ENCODE peak calls at places on chromosomes 12 and 14, in seven cellular contexts. One of them, this sample, is unnamed.

GRCh38 chr14:90641111-90642010 is 174.9 kb downstream of the TTC7B start:
- DNase-seq in activated CD4-positive, alpha-beta T cell treated with anti-CD3 and anti-CD28 coated beads for 24 hours: no peak
- DNase-seq in GF-D8: no peak
- DNase-seq in CD4-positive, alpha-beta T cell: no peak
- DNase-seq in HCT116: no peak
- DNase-seq in SW480: no peak
- DNase-seq in hepatocyte: no peak
- DNase-seq in this sample: no peak

GRCh38 chr12:98325003-98325402 is 190.4 kb upstream of the TMPO start:
- DNase-seq in SW480: no peak
- DNase-seq in hepatocyte: no peak
- DNase-seq in CD4-positive, alpha-beta T cell: no peak
- DNase-seq in GF-D8: no peak
- DNase-seq in HCT116: no peak
- DNase-seq in activated CD4-positive, alpha-beta T cell treated with anti-CD3 and anti-CD28 coated beads for 24 hours: no peak
- DNase-seq in this sample: no peak

GRCh38 chr12:6340745-6341438 is 984 bp downstream of the TNFRSF1A start:
- DNase-seq in activated CD4-positive, alpha-beta T cell treated with anti-CD3 and anti-CD28 coated beads for 24 hours: no peak
- DNase-seq in hepatocyte: no peak
- DNase-seq in SW480: no peak
- DNase-seq in GF-D8: peak; percentile 53
- DNase-seq in CD4-positive, alpha-beta T cell: no peak
- DNase-seq in HCT116: no peak
- DNase-seq in this sample: no peak

GRCh38 chr14:24237463-24237955 is 4.8 kb downstream of the GMPR2 start:
- DNase-seq in GF-D8: no peak
- DNase-seq in activated CD4-positive, alpha-beta T cell treated with anti-CD3 and anti-CD28 coated beads for 24 hours: no peak
- DNase-seq in SW480: no peak
- DNase-seq in HCT116: no peak
- DNase-seq in CD4-positive, alpha-beta T cell: no peak
- DNase-seq in hepatocyte: no peak
- DNase-seq in this sample: no peak

GRCh38 chr12:132597333-132598283 is 12.8 kb downstream of the LRCOL1 start:
- DNase-seq in activated CD4-positive, alpha-beta T cell treated with anti-CD3 and anti-CD28 coated beads for 24 hours: no peak
- DNase-seq in HCT116: peak; percentile 13
- DNase-seq in GF-D8: no peak
- DNase-seq in CD4-positive, alpha-beta T cell: peak; percentile 21
- DNase-seq in hepatocyte: peak; percentile 63
- DNase-seq in SW480: no peak
- DNase-seq in this sample: no peak

GRCh38 chr12:5521456-5522325 is 89.8 kb downstream of the NTF3 start:
- DNase-seq in CD4-positive, alpha-beta T cell: no peak
- DNase-seq in activated CD4-positive, alpha-beta T cell treated with anti-CD3 and anti-CD28 coated beads for 24 hours: no peak
- DNase-seq in hepatocyte: no peak
- DNase-seq in SW480: no peak
- DNase-seq in HCT116: no peak
- DNase-seq in GF-D8: no peak
- DNase-seq in this sample: no peak

GRCh38 chr12:12899530-12900380 is 8.4 kb downstream of the GPRC5A start:
- DNase-seq in HCT116: no peak
- DNase-seq in CD4-positive, alpha-beta T cell: no peak
- DNase-seq in activated CD4-positive, alpha-beta T cell treated with anti-CD3 and anti-CD28 coated beads for 24 hours: peak; percentile 46
- DNase-seq in SW480: peak; percentile 86
- DNase-seq in hepatocyte: peak; percentile 80
- DNase-seq in GF-D8: no peak
- DNase-seq in this sample: no peak

GRCh38 chr14:23672200-23672599 is 36.0 kb downstream of the DHRS2 start:
- DNase-seq in CD4-positive, alpha-beta T cell: no peak
- DNase-seq in HCT116: no peak
- DNase-seq in hepatocyte: no peak
- DNase-seq in activated CD4-positive, alpha-beta T cell treated with anti-CD3 and anti-CD28 coated beads for 24 hours: no peak
- DNase-seq in SW480: no peak
- DNase-seq in GF-D8: no peak
- DNase-seq in this sample: no peak

GRCh38 chr14:74324945-74325361 is 22.2 kb upstream of the ABCD4 start:
- DNase-seq in activated CD4-positive, alpha-beta T cell treated with anti-CD3 and anti-CD28 coated beads for 24 hours: no peak
- DNase-seq in hepatocyte: peak; percentile 56
- DNase-seq in CD4-positive, alpha-beta T cell: no peak
- DNase-seq in GF-D8: no peak
- DNase-seq in SW480: no peak
- DNase-seq in HCT116: no peak
- DNase-seq in this sample: no peak

GRCh38 chr12:25502071-25502555 is 51.0 kb downstream of the LMNTD1 start:
- DNase-seq in hepatocyte: no peak
- DNase-seq in HCT116: no peak
- DNase-seq in SW480: no peak
- DNase-seq in CD4-positive, alpha-beta T cell: no peak
- DNase-seq in GF-D8: no peak
- DNase-seq in activated CD4-positive, alpha-beta T cell treated with anti-CD3 and anti-CD28 coated beads for 24 hours: no peak
- DNase-seq in this sample: no peak

GRCh38 chr14:91171291-91171690 is 57.4 kb downstream of the DGLUCY start:
- DNase-seq in SW480: no peak
- DNase-seq in CD4-positive, alpha-beta T cell: no peak
- DNase-seq in activated CD4-positive, alpha-beta T cell treated with anti-CD3 and anti-CD28 coated beads for 24 hours: no peak
- DNase-seq in hepatocyte: no peak
- DNase-seq in HCT116: no peak
- DNase-seq in GF-D8: no peak
- DNase-seq in this sample: no peak

GRCh38 chr12:108468149-108468968 is 46.7 kb upstream of the FICD start:
- DNase-seq in GF-D8: no peak
- DNase-seq in SW480: peak; percentile 22
- DNase-seq in CD4-positive, alpha-beta T cell: no peak
- DNase-seq in activated CD4-positive, alpha-beta T cell treated with anti-CD3 and anti-CD28 coated beads for 24 hours: peak; percentile 5
- DNase-seq in HCT116: no peak
- DNase-seq in hepatocyte: peak; percentile 75
- DNase-seq in this sample: no peak

GRCh38 chr12:51399893-51400292 is 8.7 kb upstream of the GALNT6 start:
- DNase-seq in HCT116: no peak
- DNase-seq in hepatocyte: peak; percentile 49
- DNase-seq in SW480: peak; percentile 58
- DNase-seq in CD4-positive, alpha-beta T cell: no peak
- DNase-seq in activated CD4-positive, alpha-beta T cell treated with anti-CD3 and anti-CD28 coated beads for 24 hours: no peak
- DNase-seq in GF-D8: no peak
- DNase-seq in this sample: no peak

GRCh38 chr14:106378191-106378590 is 851.8 kb downstream of the TMEM121 start:
- DNase-seq in SW480: no peak
- DNase-seq in activated CD4-positive, alpha-beta T cell treated with anti-CD3 and anti-CD28 coated beads for 24 hours: no peak
- DNase-seq in CD4-positive, alpha-beta T cell: peak; percentile 19
- DNase-seq in GF-D8: no peak
- DNase-seq in hepatocyte: no peak
- DNase-seq in HCT116: no peak
- DNase-seq in this sample: no peak

GRCh38 chr12:4797096-4797495 is 76.9 kb downstream of the GALNT8 start:
- DNase-seq in activated CD4-positive, alpha-beta T cell treated with anti-CD3 and anti-CD28 coated beads for 24 hours: no peak
- DNase-seq in hepatocyte: no peak
- DNase-seq in HCT116: no peak
- DNase-seq in GF-D8: no peak
- DNase-seq in CD4-positive, alpha-beta T cell: no peak
- DNase-seq in SW480: no peak
- DNase-seq in this sample: no peak

GRCh38 chr14:95322646-95323045 is 2.9 kb upstream of the CLMN start:
- DNase-seq in CD4-positive, alpha-beta T cell: no peak
- DNase-seq in GF-D8: no peak
- DNase-seq in HCT116: no peak
- DNase-seq in SW480: no peak
- DNase-seq in hepatocyte: no peak
- DNase-seq in activated CD4-positive, alpha-beta T cell treated with anti-CD3 and anti-CD28 coated beads for 24 hours: no peak
- DNase-seq in this sample: no peak

GRCh38 chr12:30753761-30754382 is 879 bp downstream of the CAPRIN2 start:
- DNase-seq in GF-D8: no peak
- DNase-seq in CD4-positive, alpha-beta T cell: no peak
- DNase-seq in hepatocyte: peak; percentile 17
- DNase-seq in SW480: peak; percentile 41
- DNase-seq in activated CD4-positive, alpha-beta T cell treated with anti-CD3 and anti-CD28 coated beads for 24 hours: no peak
- DNase-seq in HCT116: no peak
- DNase-seq in this sample: no peak

GRCh38 chr12:104740668-104741067 is 217.4 kb downstream of the SLC41A2 start:
- DNase-seq in HCT116: no peak
- DNase-seq in CD4-positive, alpha-beta T cell: no peak
- DNase-seq in GF-D8: no peak
- DNase-seq in activated CD4-positive, alpha-beta T cell treated with anti-CD3 and anti-CD28 coated beads for 24 hours: no peak
- DNase-seq in hepatocyte: no peak
- DNase-seq in SW480: no peak
- DNase-seq in this sample: peak; percentile 48

GRCh38 chr12:80064269-80064668 is 35.1 kb upstream of the OTOGL start:
- DNase-seq in HCT116: no peak
- DNase-seq in activated CD4-positive, alpha-beta T cell treated with anti-CD3 and anti-CD28 coated beads for 24 hours: no peak
- DNase-seq in SW480: no peak
- DNase-seq in GF-D8: no peak
- DNase-seq in hepatocyte: no peak
- DNase-seq in CD4-positive, alpha-beta T cell: no peak
- DNase-seq in this sample: no peak

GRCh38 chr12:26358651-26359050 is 163.3 kb downstream of the SSPN start:
- DNase-seq in hepatocyte: no peak
- DNase-seq in activated CD4-positive, alpha-beta T cell treated with anti-CD3 and anti-CD28 coated beads for 24 hours: no peak
- DNase-seq in GF-D8: no peak
- DNase-seq in CD4-positive, alpha-beta T cell: no peak
- DNase-seq in HCT116: no peak
- DNase-seq in SW480: no peak
- DNase-seq in this sample: no peak

GRCh38 chr14:65552724-65553123 is 140.2 kb downstream of the FUT8 start:
- DNase-seq in SW480: no peak
- DNase-seq in hepatocyte: no peak
- DNase-seq in GF-D8: no peak
- DNase-seq in HCT116: no peak
- DNase-seq in CD4-positive, alpha-beta T cell: no peak
- DNase-seq in activated CD4-positive, alpha-beta T cell treated with anti-CD3 and anti-CD28 coated beads for 24 hours: no peak
- DNase-seq in this sample: no peak

GRCh38 chr12:125186471-125187147 is 121.4 kb downstream of the AACS start:
- DNase-seq in CD4-positive, alpha-beta T cell: no peak
- DNase-seq in HCT116: no peak
- DNase-seq in hepatocyte: no peak
- DNase-seq in GF-D8: no peak
- DNase-seq in SW480: no peak
- DNase-seq in activated CD4-positive, alpha-beta T cell treated with anti-CD3 and anti-CD28 coated beads for 24 hours: no peak
- DNase-seq in this sample: no peak

GRCh38 chr14:61355892-61356325 is 34.5 kb downstream of the PRKCH start:
- DNase-seq in hepatocyte: peak; percentile 51
- DNase-seq in activated CD4-positive, alpha-beta T cell treated with anti-CD3 and anti-CD28 coated beads for 24 hours: no peak
- DNase-seq in CD4-positive, alpha-beta T cell: no peak
- DNase-seq in HCT116: peak; percentile 98
- DNase-seq in SW480: peak; percentile 53
- DNase-seq in GF-D8: no peak
- DNase-seq in this sample: no peak

GRCh38 chr12:6171409-6172015 is 28.7 kb upstream of the CD9 start:
- DNase-seq in HCT116: no peak
- DNase-seq in GF-D8: no peak
- DNase-seq in activated CD4-positive, alpha-beta T cell treated with anti-CD3 and anti-CD28 coated beads for 24 hours: no peak
- DNase-seq in CD4-positive, alpha-beta T cell: no peak
- DNase-seq in SW480: no peak
- DNase-seq in hepatocyte: no peak
- DNase-seq in this sample: no peak

GRCh38 chr12:120652671-120653435 is 12.4 kb downstream of the CABP1 start:
- DNase-seq in GF-D8: no peak
- DNase-seq in SW480: no peak
- DNase-seq in HCT116: no peak
- DNase-seq in hepatocyte: no peak
- DNase-seq in activated CD4-positive, alpha-beta T cell treated with anti-CD3 and anti-CD28 coated beads for 24 hours: no peak
- DNase-seq in CD4-positive, alpha-beta T cell: no peak
- DNase-seq in this sample: no peak

GRCh38 chr12:12156835-12157234 is 86.1 kb downstream of the BCL2L14 start:
- DNase-seq in HCT116: no peak
- DNase-seq in SW480: no peak
- DNase-seq in CD4-positive, alpha-beta T cell: no peak
- DNase-seq in activated CD4-positive, alpha-beta T cell treated with anti-CD3 and anti-CD28 coated beads for 24 hours: no peak
- DNase-seq in hepatocyte: no peak
- DNase-seq in GF-D8: no peak
- DNase-seq in this sample: no peak

GRCh38 chr12:26711569-26711968 is 121.4 kb downstream of the ITPR2 start:
- DNase-seq in activated CD4-positive, alpha-beta T cell treated with anti-CD3 and anti-CD28 coated beads for 24 hours: no peak
- DNase-seq in SW480: no peak
- DNase-seq in GF-D8: no peak
- DNase-seq in CD4-positive, alpha-beta T cell: no peak
- DNase-seq in HCT116: no peak
- DNase-seq in hepatocyte: no peak
- DNase-seq in this sample: no peak

GRCh38 chr12:66453837-66454236 is 151.5 kb downstream of the HELB start:
- DNase-seq in CD4-positive, alpha-beta T cell: no peak
- DNase-seq in HCT116: no peak
- DNase-seq in hepatocyte: no peak
- DNase-seq in SW480: no peak
- DNase-seq in GF-D8: peak; percentile 10
- DNase-seq in activated CD4-positive, alpha-beta T cell treated with anti-CD3 and anti-CD28 coated beads for 24 hours: no peak
- DNase-seq in this sample: no peak

GRCh38 chr12:110176745-110177144 is 52.6 kb downstream of the IFT81 start:
- DNase-seq in hepatocyte: peak; percentile 12
- DNase-seq in HCT116: no peak
- DNase-seq in GF-D8: no peak
- DNase-seq in activated CD4-positive, alpha-beta T cell treated with anti-CD3 and anti-CD28 coated beads for 24 hours: no peak
- DNase-seq in SW480: no peak
- DNase-seq in CD4-positive, alpha-beta T cell: no peak
- DNase-seq in this sample: no peak

GRCh38 chr12:117790948-117791347 is 177.8 kb downstream of the KSR2 start:
- DNase-seq in HCT116: no peak
- DNase-seq in hepatocyte: no peak
- DNase-seq in activated CD4-positive, alpha-beta T cell treated with anti-CD3 and anti-CD28 coated beads for 24 hours: no peak
- DNase-seq in GF-D8: no peak
- DNase-seq in CD4-positive, alpha-beta T cell: no peak
- DNase-seq in SW480: no peak
- DNase-seq in this sample: no peak

GRCh38 chr12:21774358-21775129 is at the start of gene KCNJ8:
- DNase-seq in hepatocyte: peak; percentile 62
- DNase-seq in SW480: no peak
- DNase-seq in activated CD4-positive, alpha-beta T cell treated with anti-CD3 and anti-CD28 coated beads for 24 hours: no peak
- DNase-seq in GF-D8: no peak
- DNase-seq in CD4-positive, alpha-beta T cell: no peak
- DNase-seq in HCT116: no peak
- DNase-seq in this sample: no peak

GRCh38 chr14:55762595-55763232 is 182.7 kb downstream of the KTN1 start:
- DNase-seq in activated CD4-positive, alpha-beta T cell treated with anti-CD3 and anti-CD28 coated beads for 24 hours: no peak
- DNase-seq in HCT116: no peak
- DNase-seq in GF-D8: no peak
- DNase-seq in hepatocyte: no peak
- DNase-seq in SW480: no peak
- DNase-seq in CD4-positive, alpha-beta T cell: no peak
- DNase-seq in this sample: no peak

GRCh38 chr12:118038122-118038521 is 21.6 kb downstream of the RFC5 start:
- DNase-seq in CD4-positive, alpha-beta T cell: no peak
- DNase-seq in activated CD4-positive, alpha-beta T cell treated with anti-CD3 and anti-CD28 coated beads for 24 hours: no peak
- DNase-seq in hepatocyte: no peak
- DNase-seq in GF-D8: no peak
- DNase-seq in SW480: no peak
- DNase-seq in HCT116: no peak
- DNase-seq in this sample: no peak

GRCh38 chr12:44154128-44154527 is 318.2 kb downstream of the TMEM117 start:
- DNase-seq in activated CD4-positive, alpha-beta T cell treated with anti-CD3 and anti-CD28 coated beads for 24 hours: no peak
- DNase-seq in hepatocyte: no peak
- DNase-seq in SW480: no peak
- DNase-seq in GF-D8: no peak
- DNase-seq in HCT116: no peak
- DNase-seq in CD4-positive, alpha-beta T cell: no peak
- DNase-seq in this sample: no peak

GRCh38 chr12:96427269-96427729 is 27.1 kb upstream of the CDK17 start:
- DNase-seq in hepatocyte: peak; percentile 79
- DNase-seq in HCT116: peak; percentile 54
- DNase-seq in SW480: peak; percentile 42
- DNase-seq in GF-D8: no peak
- DNase-seq in CD4-positive, alpha-beta T cell: no peak
- DNase-seq in activated CD4-positive, alpha-beta T cell treated with anti-CD3 and anti-CD28 coated beads for 24 hours: no peak
- DNase-seq in this sample: no peak

GRCh38 chr14:21796912-21797311 is 123.3 kb upstream of the OR4E1 start:
- DNase-seq in CD4-positive, alpha-beta T cell: no peak
- DNase-seq in SW480: no peak
- DNase-seq in GF-D8: no peak
- DNase-seq in hepatocyte: no peak
- DNase-seq in activated CD4-positive, alpha-beta T cell treated with anti-CD3 and anti-CD28 coated beads for 24 hours: no peak
- DNase-seq in HCT116: no peak
- DNase-seq in this sample: no peak

This sample was measured in memory B cell.